ENCODE peak calls at places on chromosome 6, in eight cellular contexts. One of them, this sample, is unnamed.

GRCh38 chr6:70985151-70985550 is 28.3 kb upstream of the B3GAT2 start:
- DNase-seq in Ammon's horn: no peak
- DNase-seq in left colon: no peak
- DNase-seq in sigmoid colon: no peak
- DNase-seq in naive B cell: peak
- DNase-seq in fibroblast of the aortic adventitia: no peak
- DNase-seq in endodermal cell: no peak
- DNase-seq in NCI-H774: no peak
- DNase-seq in this sample: no peak

GRCh38 chr6:7566617-7567173 is 23.3 kb upstream of the SNRNP48 start:
- DNase-seq in fibroblast of the aortic adventitia: no peak
- DNase-seq in naive B cell: no peak
- DNase-seq in Ammon's horn: no peak
- DNase-seq in left colon: no peak
- DNase-seq in endodermal cell: peak
- DNase-seq in NCI-H774: no peak
- DNase-seq in sigmoid colon: no peak
- DNase-seq in this sample: no peak

GRCh38 chr6:139926711-139927110 is 552.3 kb upstream of the CITED2 start:
- DNase-seq in Ammon's horn: no peak
- DNase-seq in left colon: no peak
- DNase-seq in fibroblast of the aortic adventitia: peak
- DNase-seq in NCI-H774: no peak
- DNase-seq in sigmoid colon: no peak
- DNase-seq in naive B cell: no peak
- DNase-seq in endodermal cell: no peak
- DNase-seq in this sample: no peak

GRCh38 chr6:83341765-83342164 is 89.1 kb downstream of the ME1 start:
- DNase-seq in naive B cell: no peak
- DNase-seq in Ammon's horn: no peak
- DNase-seq in left colon: no peak
- DNase-seq in sigmoid colon: no peak
- DNase-seq in NCI-H774: no peak
- DNase-seq in endodermal cell: no peak
- DNase-seq in fibroblast of the aortic adventitia: no peak
- DNase-seq in this sample: no peak

GRCh38 chr6:169890901-169891300 is 139.5 kb downstream of the ERMARD start:
- DNase-seq in NCI-H774: no peak
- DNase-seq in left colon: no peak
- DNase-seq in endodermal cell: no peak
- DNase-seq in naive B cell: no peak
- DNase-seq in fibroblast of the aortic adventitia: no peak
- DNase-seq in Ammon's horn: no peak
- DNase-seq in sigmoid colon: no peak
- DNase-seq in this sample: no peak

GRCh38 chr6:37891072-37891471 is 71.5 kb downstream of the ZFAND3 start:
- DNase-seq in sigmoid colon: no peak
- DNase-seq in left colon: no peak
- DNase-seq in NCI-H774: no peak
- DNase-seq in Ammon's horn: no peak
- DNase-seq in fibroblast of the aortic adventitia: no peak
- DNase-seq in naive B cell: no peak
- DNase-seq in endodermal cell: no peak
- DNase-seq in this sample: no peak

GRCh38 chr6:37171141-37171969 is 1.4 kb downstream of the PIM1 start:
- DNase-seq in left colon: peak
- DNase-seq in Ammon's horn: peak
- DNase-seq in endodermal cell: peak
- DNase-seq in naive B cell: peak
- DNase-seq in NCI-H774: no peak
- DNase-seq in sigmoid colon: peak
- DNase-seq in fibroblast of the aortic adventitia: peak
- DNase-seq in this sample: peak

GRCh38 chr6:48563426-48563825 is 452.4 kb upstream of the PTCHD4 start:
- DNase-seq in endodermal cell: no peak
- DNase-seq in left colon: no peak
- DNase-seq in sigmoid colon: no peak
- DNase-seq in NCI-H774: no peak
- DNase-seq in Ammon's horn: no peak
- DNase-seq in naive B cell: no peak
- DNase-seq in fibroblast of the aortic adventitia: no peak
- DNase-seq in this sample: no peak

GRCh38 chr6:4936681-4937041 is 67.2 kb downstream of the RPP40 start:
- DNase-seq in naive B cell: peak
- DNase-seq in endodermal cell: no peak
- DNase-seq in left colon: no peak
- DNase-seq in fibroblast of the aortic adventitia: peak
- DNase-seq in Ammon's horn: peak
- DNase-seq in NCI-H774: peak
- DNase-seq in sigmoid colon: no peak
- DNase-seq in this sample: no peak